ENCODE peak calls at places on chromosomes 4 and X, in ten cellular contexts. One of them, this sample, is unnamed.
A peak's percentile ranks its signal among the peaks of the same experiment; 100 is the strongest.

GRCh38 chr4:7154351-7154981 is 37.9 kb upstream of the SORCS2 start:
- DNase-seq in endothelial cell of umbilical vein: no peak
- DNase-seq in upper lobe of right lung: peak; percentile 60
- DNase-seq in spleen: peak; percentile 53
- DNase-seq in IMR-90: no peak
- DNase-seq in transverse colon: no peak
- DNase-seq in pancreas: no peak
- DNase-seq in GM23338: no peak
- DNase-seq in A549: no peak
- DNase-seq in cardiac muscle cell: no peak
- DNase-seq in this sample: no peak

GRCh38 chrX:97446298-97446882 is 562.7 kb downstream of the RPA4 start:
- DNase-seq in endothelial cell of umbilical vein: peak; percentile 9
- DNase-seq in upper lobe of right lung: no peak
- DNase-seq in spleen: no peak
- DNase-seq in IMR-90: no peak
- DNase-seq in transverse colon: no peak
- DNase-seq in pancreas: no peak
- DNase-seq in GM23338: peak; percentile 20
- DNase-seq in A549: no peak
- DNase-seq in cardiac muscle cell: peak; percentile 17
- DNase-seq in this sample: no peak

GRCh38 chr4:183182873-183183725 is 84.0 kb downstream of the WWC2 start:
- DNase-seq in endothelial cell of umbilical vein: peak; percentile 93
- DNase-seq in upper lobe of right lung: no peak
- DNase-seq in spleen: no peak
- DNase-seq in IMR-90: peak; percentile 91
- DNase-seq in transverse colon: no peak
- DNase-seq in pancreas: no peak
- DNase-seq in GM23338: peak; percentile 97
- DNase-seq in A549: peak; percentile 61
- DNase-seq in cardiac muscle cell: peak; percentile 93
- DNase-seq in this sample: no peak

GRCh38 chrX:65696613-65697012 is 29.2 kb downstream of the MSN start:
- DNase-seq in endothelial cell of umbilical vein: no peak
- DNase-seq in upper lobe of right lung: no peak
- DNase-seq in spleen: no peak
- DNase-seq in IMR-90: no peak
- DNase-seq in transverse colon: no peak
- DNase-seq in pancreas: no peak
- DNase-seq in GM23338: no peak
- DNase-seq in A549: no peak
- DNase-seq in cardiac muscle cell: no peak
- DNase-seq in this sample: no peak

GRCh38 chr4:4625488-4625887 is 83.6 kb upstream of the STX18 start:
- DNase-seq in endothelial cell of umbilical vein: no peak
- DNase-seq in upper lobe of right lung: no peak
- DNase-seq in spleen: no peak
- DNase-seq in IMR-90: peak; percentile 84
- DNase-seq in transverse colon: no peak
- DNase-seq in pancreas: no peak
- DNase-seq in GM23338: no peak
- DNase-seq in A549: no peak
- DNase-seq in cardiac muscle cell: peak; percentile 63
- DNase-seq in this sample: peak; percentile 76

GRCh38 chrX:8743126-8743732 is 11.3 kb upstream of the ANOS1 start:
- DNase-seq in endothelial cell of umbilical vein: peak; percentile 26
- DNase-seq in upper lobe of right lung: peak; percentile 69
- DNase-seq in spleen: peak; percentile 85
- DNase-seq in IMR-90: peak; percentile 31
- DNase-seq in transverse colon: peak; percentile 67
- DNase-seq in pancreas: peak; percentile 59
- DNase-seq in GM23338: peak; percentile 69
- DNase-seq in A549: peak; percentile 46
- DNase-seq in cardiac muscle cell: peak; percentile 50
- DNase-seq in this sample: peak; percentile 65

GRCh38 chr4:77819836-77820679 is 890 bp upstream of the CNOT6L start:
- DNase-seq in endothelial cell of umbilical vein: peak; percentile 89
- DNase-seq in upper lobe of right lung: peak; percentile 96
- DNase-seq in spleen: peak; percentile 99
- DNase-seq in IMR-90: peak; percentile 70
- DNase-seq in transverse colon: peak; percentile 96
- DNase-seq in pancreas: peak; percentile 90
- DNase-seq in GM23338: peak; percentile 95
- DNase-seq in A549: peak; percentile 82
- DNase-seq in cardiac muscle cell: peak; percentile 90
- DNase-seq in this sample: peak; percentile 82

GRCh38 chrX:9980927-9981326 is 13.8 kb downstream of the CLDN34 start:
- DNase-seq in endothelial cell of umbilical vein: no peak
- DNase-seq in upper lobe of right lung: no peak
- DNase-seq in spleen: no peak
- DNase-seq in IMR-90: no peak
- DNase-seq in transverse colon: no peak
- DNase-seq in pancreas: no peak
- DNase-seq in GM23338: no peak
- DNase-seq in A549: no peak
- DNase-seq in cardiac muscle cell: no peak
- DNase-seq in this sample: no peak

GRCh38 chr4:17414392-17414791 is 97.5 kb downstream of the QDPR start:
- DNase-seq in endothelial cell of umbilical vein: no peak
- DNase-seq in upper lobe of right lung: no peak
- DNase-seq in spleen: no peak
- DNase-seq in IMR-90: no peak
- DNase-seq in transverse colon: no peak
- DNase-seq in pancreas: no peak
- DNase-seq in GM23338: no peak
- DNase-seq in A549: no peak
- DNase-seq in cardiac muscle cell: no peak
- DNase-seq in this sample: no peak

GRCh38 chrX:48475774-48476577 is at the start of gene FTSJ1:
- DNase-seq in endothelial cell of umbilical vein: peak; percentile 92
- DNase-seq in upper lobe of right lung: peak; percentile 93
- DNase-seq in spleen: peak; percentile 96
- DNase-seq in IMR-90: peak; percentile 93
- DNase-seq in transverse colon: peak; percentile 90
- DNase-seq in pancreas: peak; percentile 92
- DNase-seq in GM23338: peak; percentile 56
- DNase-seq in A549: peak; percentile 90
- DNase-seq in cardiac muscle cell: peak; percentile 95
- DNase-seq in this sample: peak; percentile 87

GRCh38 chr4:138334346-138335016 is 92.3 kb upstream of the SLC7A11 start:
- DNase-seq in endothelial cell of umbilical vein: no peak
- DNase-seq in upper lobe of right lung: no peak
- DNase-seq in spleen: no peak
- DNase-seq in IMR-90: no peak
- DNase-seq in transverse colon: peak; percentile 46
- DNase-seq in pancreas: peak; percentile 64
- DNase-seq in GM23338: no peak
- DNase-seq in A549: peak; percentile 21
- DNase-seq in cardiac muscle cell: no peak
- DNase-seq in this sample: peak; percentile 44
- H3K4me3 ChIP-seq in endothelial cell of umbilical vein: no peak overlapping the region
- H3K4me3 ChIP-seq in upper lobe of right lung: no peak overlapping the region
- H3K4me3 ChIP-seq in spleen: no peak overlapping the region
- H3K4me3 ChIP-seq in IMR-90: no peak overlapping the region
- H3K4me3 ChIP-seq in transverse colon: no peak overlapping the region
- H3K4me3 ChIP-seq in pancreas: peak overlapping the region; percentile 19
- H3K4me3 ChIP-seq in GM23338: no peak overlapping the region
- H3K4me3 ChIP-seq in A549: no peak overlapping the region
- H3K4me3 ChIP-seq in cardiac muscle cell: no peak overlapping the region
- H3K4me3 ChIP-seq in this sample: no peak overlapping the region

GRCh38 chr4:109332926-109333464 is 30.5 kb upstream of the COL25A1 start:
- DNase-seq in endothelial cell of umbilical vein: no peak
- DNase-seq in upper lobe of right lung: no peak
- DNase-seq in spleen: no peak
- DNase-seq in IMR-90: no peak
- DNase-seq in transverse colon: no peak
- DNase-seq in pancreas: no peak
- DNase-seq in GM23338: peak; percentile 83
- DNase-seq in A549: no peak
- DNase-seq in cardiac muscle cell: peak; percentile 10
- DNase-seq in this sample: no peak
- TF ChIP-seq CTCF in endothelial cell of umbilical vein: no peak
- TF ChIP-seq CTCF in upper lobe of right lung: peak; percentile 12
- TF ChIP-seq CTCF in spleen: no peak
- TF ChIP-seq CTCF in IMR-90: peak; percentile 26
- TF ChIP-seq CTCF in transverse colon: no peak
- TF ChIP-seq CTCF in pancreas: no peak
- TF ChIP-seq CTCF in GM23338: peak; percentile 96
- TF ChIP-seq CTCF in A549: no peak
- TF ChIP-seq CTCF in cardiac muscle cell: peak; percentile 42
- TF ChIP-seq CTCF in this sample: peak; percentile 7

GRCh38 chr4:150212485-150212884 is 134.2 kb downstream of the DCLK2 start:
- DNase-seq in endothelial cell of umbilical vein: no peak
- DNase-seq in upper lobe of right lung: no peak
- DNase-seq in spleen: no peak
- DNase-seq in IMR-90: no peak
- DNase-seq in transverse colon: no peak
- DNase-seq in pancreas: no peak
- DNase-seq in GM23338: no peak
- DNase-seq in A549: no peak
- DNase-seq in cardiac muscle cell: no peak
- DNase-seq in this sample: no peak
- H3K4me1 ChIP-seq in endothelial cell of umbilical vein: no peaks in the 10 kb centered on the region
- H3K4me1 ChIP-seq in upper lobe of right lung: peaks cover 5% of the 10 kb centered on the region
- H3K4me1 ChIP-seq in spleen: no peaks in the 10 kb centered on the region
- H3K4me1 ChIP-seq in IMR-90: peaks cover 8% of the 10 kb centered on the region
- H3K4me1 ChIP-seq in transverse colon: no peaks in the 10 kb centered on the region
- H3K4me1 ChIP-seq in pancreas: peaks cover 8% of the 10 kb centered on the region
- H3K4me1 ChIP-seq in GM23338: peaks cover 5% of the 10 kb centered on the region
- H3K4me1 ChIP-seq in A549: peaks cover 59% of the 10 kb centered on the region
- H3K4me1 ChIP-seq in cardiac muscle cell: no peaks in the 10 kb centered on the region
- H3K4me1 ChIP-seq in this sample: peaks cover 16% of the 10 kb centered on the region

DNA sequence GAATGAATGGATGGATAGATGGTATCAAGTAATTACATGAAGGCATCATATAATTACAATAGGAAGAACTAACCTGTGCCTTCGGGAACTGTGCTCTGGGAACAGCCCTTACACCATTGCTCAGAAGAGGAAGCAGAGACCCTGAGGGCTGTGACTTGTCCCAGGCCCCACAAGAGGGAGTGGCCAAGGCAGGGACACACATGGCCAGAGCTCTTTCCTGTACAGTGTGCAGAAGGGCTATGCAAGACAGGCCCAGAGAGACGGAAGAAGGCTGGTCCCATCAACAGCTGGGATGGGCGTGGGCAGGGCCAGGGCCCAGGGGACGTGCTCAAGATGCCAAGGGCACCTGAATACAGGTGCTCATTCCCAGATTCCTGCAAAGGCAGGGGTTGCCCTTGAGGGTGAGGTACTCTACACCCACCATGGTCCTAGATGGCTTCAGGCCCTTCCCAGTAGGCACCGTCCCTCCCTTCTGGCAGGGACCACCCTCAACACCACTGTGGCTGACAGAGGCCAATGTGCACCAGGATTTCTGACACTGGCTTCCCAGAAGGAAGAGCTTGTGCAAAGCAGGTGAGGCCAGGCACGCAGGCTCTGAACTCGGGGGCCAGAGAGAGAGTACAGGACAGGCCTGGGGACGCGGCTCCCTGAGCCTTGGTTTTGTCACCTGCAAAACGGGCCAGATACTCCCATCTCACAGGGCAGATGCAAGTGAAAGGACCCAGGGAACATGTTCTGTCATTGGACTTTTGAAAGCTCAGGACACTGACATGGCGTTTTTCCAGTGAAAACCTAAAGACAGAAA is 1.7 kb downstream of the EVC2 start:
- DNase-seq in endothelial cell of umbilical vein: no peak
- DNase-seq in upper lobe of right lung: no peak
- DNase-seq in spleen: no peak
- DNase-seq in IMR-90: no peak
- DNase-seq in transverse colon: no peak
- DNase-seq in pancreas: no peak
- DNase-seq in GM23338: no peak
- DNase-seq in A549: peak; percentile 6
- DNase-seq in cardiac muscle cell: no peak
- DNase-seq in this sample: no peak
- H3K4me3 ChIP-seq in endothelial cell of umbilical vein: no peak overlapping the region
- H3K4me3 ChIP-seq in upper lobe of right lung: no peak overlapping the region
- H3K4me3 ChIP-seq in spleen: no peak overlapping the region
- H3K4me3 ChIP-seq in IMR-90: no peak overlapping the region
- H3K4me3 ChIP-seq in transverse colon: no peak overlapping the region
- H3K4me3 ChIP-seq in pancreas: no peak overlapping the region
- H3K4me3 ChIP-seq in GM23338: no peak overlapping the region
- H3K4me3 ChIP-seq in A549: no peak overlapping the region
- H3K4me3 ChIP-seq in cardiac muscle cell: no peak overlapping the region
- H3K4me3 ChIP-seq in this sample: no peak overlapping the region

GRCh38 chr4:175106301-175106700 is 188.1 kb downstream of the ADAM29 start:
- DNase-seq in endothelial cell of umbilical vein: no peak
- DNase-seq in upper lobe of right lung: no peak
- DNase-seq in spleen: no peak
- DNase-seq in IMR-90: no peak
- DNase-seq in transverse colon: no peak
- DNase-seq in pancreas: no peak
- DNase-seq in GM23338: no peak
- DNase-seq in A549: no peak
- DNase-seq in cardiac muscle cell: no peak
- DNase-seq in this sample: no peak

GRCh38 chr4:175109933-175110332 is 191.8 kb downstream of the ADAM29 start:
- DNase-seq in endothelial cell of umbilical vein: no peak
- DNase-seq in upper lobe of right lung: no peak
- DNase-seq in spleen: no peak
- DNase-seq in IMR-90: no peak
- DNase-seq in transverse colon: no peak
- DNase-seq in pancreas: no peak
- DNase-seq in GM23338: peak; percentile 45
- DNase-seq in A549: no peak
- DNase-seq in cardiac muscle cell: no peak
- DNase-seq in this sample: no peak
- TF ChIP-seq CTCF in endothelial cell of umbilical vein: no peak
- TF ChIP-seq CTCF in upper lobe of right lung: no peak
- TF ChIP-seq CTCF in spleen: no peak
- TF ChIP-seq CTCF in IMR-90: no peak
- TF ChIP-seq CTCF in transverse colon: no peak
- TF ChIP-seq CTCF in pancreas: no peak
- TF ChIP-seq CTCF in GM23338: peak; percentile 49
- TF ChIP-seq CTCF in A549: no peak
- TF ChIP-seq CTCF in cardiac muscle cell: no peak
- TF ChIP-seq CTCF in this sample: peak; percentile 15